ENCODE peak calls at places on chromosomes 13 and 19, in ten cellular contexts. Z, J, C, E, N, O, Y, W, I and S are unnamed samples.

GRCh38 chr19:35211545-35212230 is 16.9 kb downstream of the FAM187B start:
- DNase-seq in Z (no peak), J (no peak), C (no peak), E (no peak), N (no peak), O (no peak), Y (no peak), W (no peak), I (no peak), S (no peak)

GRCh38 chr19:5397804-5398692 is 57.2 kb upstream of the ZNRF4 start:
- DNase-seq in Z (no peak), J (peak), C (no peak), E (no peak), N (peak), O (no peak), Y (no peak), W (no peak), I (no peak), S (no peak)

GRCh38 chr13:114107686-114108081 is 24.7 kb downstream of the RASA3 start:
- DNase-seq in Z (peak), J (peak), C (peak), E (peak), N (peak), O (no peak), Y (no peak), W (no peak), I (peak), S (no peak)

GRCh38 chr19:45496349-45496953 is 396 bp downstream of the RTN2 start:
- DNase-seq in Z (no peak), J (peak), C (peak), E (no peak), N (no peak), O (no peak), Y (no peak), W (peak), I (no peak), S (no peak)

GRCh38 chr19:38733493-38734175 is 10.6 kb downstream of the CAPN12 start:
- DNase-seq in Z (no peak), J (no peak), C (no peak), E (no peak), N (no peak), O (no peak), Y (no peak), W (no peak), I (peak), S (no peak)

GRCh38 chr13:75326173-75327131 is 155.5 kb downstream of the TBC1D4 start:
- DNase-seq in Z (peak), J (peak), C (no peak), E (no peak), N (peak), O (no peak), Y (no peak), W (no peak), I (peak), S (no peak)

GRCh38 chr19:38304866-38305429 is 897 bp downstream of the C19orf33 start:
- DNase-seq in Z (no peak), J (no peak), C (peak), E (no peak), N (no peak), O (peak), Y (no peak), W (no peak), I (no peak), S (no peak)

GRCh38 chr19:15297416-15298224 is 34.7 kb downstream of the BRD4 start:
- DNase-seq in Z (no peak), J (peak), C (no peak), E (peak), N (peak), O (no peak), Y (peak), W (peak), I (peak), S (peak)

GRCh38 chr19:3784607-3785463 is 1.3 kb downstream of the MATK start:
- DNase-seq in Z (no peak), J (no peak), C (peak), E (no peak), N (no peak), O (no peak), Y (no peak), W (no peak), I (no peak), S (no peak)

GRCh38 chr19:3725640-3726310 is 17.6 kb downstream of the TJP3 start:
- DNase-seq in Z (no peak), J (peak), C (peak), E (no peak), N (peak), O (no peak), Y (no peak), W (no peak), I (no peak), S (no peak)

GRCh38 chr19:18657590-18658365 is 20.9 kb downstream of the KLHL26 start:
- DNase-seq in Z (peak), J (peak), C (no peak), E (peak), N (peak), O (peak), Y (no peak), W (no peak), I (peak), S (peak)

GRCh38 chr13:111174377-111174776 is 59.3 kb downstream of the ARHGEF7 start:
- DNase-seq in Z (no peak), J (no peak), C (no peak), E (no peak), N (no peak), O (no peak), Y (no peak), W (no peak), I (no peak), S (no peak)

GRCh38 chr13:22311734-22312404 is 641.0 kb downstream of the FGF9 start:
- DNase-seq in Z (no peak), J (no peak), C (peak), E (no peak), N (no peak), O (no peak), Y (no peak), W (no peak), I (no peak), S (no peak)

GRCh38 chr13:40292108-40292507 is 374.3 kb downstream of the FOXO1 start:
- DNase-seq in Z (no peak), J (no peak), C (no peak), E (no peak), N (no peak), O (no peak), Y (no peak), W (no peak), I (no peak), S (no peak)

GRCh38 chr13:50156722-50157121 is 141.5 kb downstream of the KCNRG start:
- DNase-seq in Z (no peak), J (peak), C (no peak), E (no peak), N (peak), O (no peak), Y (no peak), W (no peak), I (no peak), S (no peak)

GRCh38 chr13:34867590-34867989 is 74.5 kb upstream of the NBEA start:
- DNase-seq in Z (peak), J (peak), C (no peak), E (no peak), N (peak), O (peak), Y (peak), W (no peak), I (peak), S (peak)

GRCh38 chr13:113023217-113023597 is 54.2 kb downstream of the MCF2L start:
- DNase-seq in Z (no peak), J (peak), C (peak), E (no peak), N (peak), O (no peak), Y (no peak), W (no peak), I (no peak), S (no peak)

GRCh38 chr19:7534531-7534980 is 961 bp upstream of the PNPLA6 start:
- DNase-seq in Z (peak), J (peak), C (no peak), E (peak), N (peak), O (no peak), Y (peak), W (peak), I (peak), S (peak)

DNA sequence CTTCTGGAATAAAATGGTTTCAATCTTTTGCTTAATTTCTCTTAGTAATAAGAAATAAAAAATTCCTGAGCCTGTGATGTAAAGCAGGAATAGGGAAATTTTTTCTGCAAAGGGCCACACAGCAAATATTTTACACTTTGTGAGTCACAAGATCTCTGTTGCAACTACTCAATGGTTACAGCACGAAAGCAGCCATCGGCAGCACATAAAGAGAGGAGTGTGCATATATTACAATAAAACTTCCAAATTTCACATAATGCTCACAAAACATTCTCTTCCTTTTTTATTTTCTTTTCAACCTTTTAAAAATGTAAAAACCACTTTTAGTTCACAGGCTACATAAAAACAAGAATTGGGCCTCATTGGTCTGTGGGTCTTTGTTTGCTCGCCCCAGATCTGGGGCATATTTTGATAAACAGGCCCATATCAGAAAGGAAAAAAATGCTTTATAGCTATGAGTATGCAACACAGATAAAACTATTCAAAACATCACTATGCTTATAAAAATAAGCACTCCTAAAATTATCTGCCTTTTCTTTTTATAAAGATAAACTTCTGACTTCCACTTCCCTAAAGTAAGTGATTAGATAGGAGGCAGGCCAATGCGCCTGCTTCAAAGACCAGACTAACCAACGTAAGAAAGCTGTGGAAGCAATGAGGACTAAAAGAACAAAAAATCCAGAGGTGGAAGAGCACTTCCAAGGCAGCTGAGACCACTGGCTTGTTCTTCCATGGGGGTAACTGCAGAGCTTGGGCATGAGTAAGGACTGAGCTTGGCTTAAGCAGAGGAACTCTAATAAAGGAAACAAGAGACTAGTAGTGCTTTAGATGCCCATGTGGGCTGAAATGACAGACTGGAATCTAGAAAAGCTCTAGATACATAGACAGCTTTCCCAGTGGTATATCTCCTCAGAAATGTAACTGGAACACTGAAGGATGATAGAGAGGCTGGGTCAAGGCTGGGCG is 26.4 kb downstream of the MYCBP2 start:
- DNase-seq in Z (no peak), J (peak), C (no peak), E (peak), N (peak), O (no peak), Y (no peak), W (no peak), I (peak), S (peak)
- H3K4me3 ChIP-seq in Z (no peak), J (no peak), C (no peak), E (no peak), N (no peak), O (no peak), Y (no peak), W (no peak), I (no peak), S (no peak)

GRCh38 chr13:44818428-44818827 is 170.8 kb downstream of the NUFIP1 start:
- DNase-seq in Z (no peak), J (peak), C (no peak), E (no peak), N (peak), O (no peak), Y (no peak), W (no peak), I (no peak), S (no peak)
- TF ChIP-seq CTCF in Z (peak), J (peak), C (no peak), E (peak), N (peak), O (peak), Y (no peak), W (no peak), I (no peak), S (peak)

DNA sequence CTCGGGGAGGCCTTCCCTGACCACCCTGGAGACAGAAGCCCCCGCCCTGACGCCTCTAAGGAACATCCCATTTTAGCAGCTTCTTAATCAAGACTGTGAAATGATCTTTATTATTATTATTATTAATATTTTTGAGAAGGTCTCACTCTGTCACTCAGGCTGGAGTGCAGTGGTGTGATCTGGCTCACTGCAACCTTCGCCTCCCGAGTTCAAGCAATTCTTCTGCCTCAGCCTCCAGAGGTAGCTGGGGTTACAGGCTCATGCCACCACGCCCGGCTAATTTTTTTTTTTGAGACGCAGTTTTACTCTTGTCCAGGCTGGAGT is 3.6 kb upstream of the DAND5 start:
- DNase-seq in Z (no peak), J (no peak), C (no peak), E (no peak), N (no peak), O (no peak), Y (no peak), W (no peak), I (no peak), S (no peak)
- H3K4me3 ChIP-seq in Z (no peak), J (peak), C (peak), E (no peak), N (no peak), O (no peak), Y (no peak), W (peak), I (no peak), S (no peak)

DNA sequence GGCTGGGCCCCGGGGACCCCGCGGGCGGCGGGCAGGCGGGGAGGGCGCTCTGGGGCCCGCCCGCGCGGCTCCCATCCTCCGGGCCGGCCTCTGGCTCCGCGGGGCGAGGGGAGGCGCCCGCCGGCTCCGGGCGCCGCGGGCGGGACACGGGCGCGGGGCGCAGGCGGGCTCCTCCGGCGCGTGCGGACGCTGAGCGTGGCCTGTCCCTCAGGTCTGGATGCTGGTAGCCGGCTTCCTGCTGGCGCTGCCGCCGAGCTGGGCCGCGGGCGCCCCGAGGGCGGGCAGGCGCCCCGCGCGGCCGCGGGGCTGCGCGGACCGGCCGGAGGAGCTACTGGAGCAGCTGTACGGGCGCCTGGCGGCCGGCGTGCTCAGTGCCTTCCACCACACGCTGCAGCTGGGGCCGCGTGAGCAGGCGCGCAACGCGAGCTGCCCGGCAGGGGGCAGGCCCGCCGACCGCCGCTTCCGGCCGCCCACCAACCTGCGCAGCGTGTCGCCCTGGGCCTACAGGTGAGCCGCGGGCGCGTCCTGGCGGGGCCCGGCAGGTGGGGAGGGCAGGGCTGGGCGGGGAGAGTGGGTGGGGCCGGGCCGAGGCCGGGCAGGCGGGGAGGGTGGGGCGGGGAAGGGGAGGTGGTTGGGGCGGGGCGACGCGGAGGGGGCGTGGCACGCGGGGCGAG is 423 bp downstream of the IL17D start:
- DNase-seq in Z (peak), J (peak), C (peak), E (peak), N (peak), O (peak), Y (no peak), W (peak), I (peak), S (no peak)
- TF ChIP-seq CTCF in Z (peak), J (peak), C (peak), E (peak), N (peak), O (no peak), Y (peak), W (peak), I (peak), S (peak)

DNA sequence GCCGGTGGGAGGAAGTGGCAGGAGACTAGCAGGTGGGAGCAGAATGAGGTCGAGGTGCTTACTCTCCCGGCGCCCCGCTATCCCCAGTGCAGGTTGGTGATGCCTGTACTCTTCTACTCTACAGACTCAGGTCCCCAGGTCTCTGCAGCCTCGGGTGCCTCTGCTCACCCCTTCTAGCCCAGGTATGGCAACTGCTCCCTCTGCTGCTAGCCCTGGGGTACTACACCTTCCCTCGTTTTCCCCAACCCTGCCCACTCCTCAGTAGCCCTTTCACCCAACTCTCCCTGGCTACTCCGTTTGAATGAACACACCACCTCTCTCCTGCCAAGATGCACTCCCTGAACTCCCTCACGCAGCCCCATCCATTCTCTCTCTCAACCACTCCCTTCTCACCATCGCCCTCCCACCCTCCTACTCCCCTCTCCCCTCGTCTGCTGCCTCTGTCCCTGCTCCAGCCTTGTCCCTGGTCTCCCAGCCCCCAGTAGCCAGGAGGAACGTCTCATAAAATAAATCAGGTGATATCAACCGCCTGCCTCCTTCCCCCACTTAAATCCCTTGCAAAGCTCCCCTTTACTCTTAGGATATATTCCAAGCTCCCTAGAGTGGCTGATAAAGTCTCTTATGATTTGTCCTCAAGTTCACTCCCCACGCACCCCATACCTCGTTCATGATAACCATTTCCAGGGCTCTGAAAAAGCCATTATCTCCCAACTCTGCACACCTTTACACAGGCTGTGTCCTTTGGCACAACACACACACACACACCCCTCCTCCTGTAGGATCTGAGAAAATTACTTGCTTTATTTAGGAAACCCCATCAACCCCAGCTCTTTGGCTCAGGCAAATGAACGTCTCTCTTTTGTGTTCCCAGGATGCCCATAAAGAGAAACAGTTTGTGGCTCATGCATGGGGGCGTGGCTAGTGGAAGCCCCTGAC is 8.2 kb upstream of the MEIS3 start:
- DNase-seq in Z (no peak), J (peak), C (no peak), E (no peak), N (peak), O (no peak), Y (no peak), W (peak), I (peak), S (no peak)
- H3K4me3 ChIP-seq in Z (no peak), J (peak), C (no peak), E (peak), N (peak), O (no peak), Y (peak), W (no peak), I (peak), S (peak)

GRCh38 chr13:85693889-85694511 is 105.2 kb downstream of the SLITRK6 start:
- DNase-seq in Z (no peak), J (peak), C (no peak), E (no peak), N (peak), O (no peak), Y (peak), W (no peak), I (no peak), S (no peak)
- TF ChIP-seq CTCF in Z (no peak), J (no peak), C (no peak), E (no peak), N (no peak), O (no peak), Y (no peak), W (no peak), I (no peak), S (no peak)